ENCODE peak calls at places on chromosome 11, in eight cellular contexts. R is heart left ventricle, J is testis, V is cardiac muscle cell, Q is MCF 10A, I is endothelial cell of umbilical vein, U is AG10803, Y is astrocyte of the spinal cord. L is an unnamed sample.

GRCh38 chr11:61659413-61660196 is 20.6 kb upstream of the DAGLA start:
- DNase-seq in R (no peak), J (no peak), V (no peak), Q (no peak), I (no peak), U (no peak), Y (no peak), L (no peak)

GRCh38 chr11:2930705-2931415 is 1.6 kb upstream of the PHLDA2 start:
- DNase-seq in R (peak; percentile 81), J (peak; percentile 69), V (peak; percentile 72), Q (peak; percentile 88), I (peak; percentile 68), U (no peak), Y (peak; percentile 54), L (peak; percentile 51)

GRCh38 chr11:86099727-86100320 is 30.9 kb upstream of the PICALM start:
- DNase-seq in R (no peak), J (no peak), V (no peak), Q (peak; percentile 75), I (no peak), U (peak; percentile 32), Y (no peak), L (no peak)

GRCh38 chr11:126162286-126163030 is 49.0 kb downstream of the RPUSD4 start:
- DNase-seq in R (no peak), J (no peak), V (no peak), Q (no peak), I (no peak), U (peak; percentile 35), Y (no peak), L (no peak)

GRCh38 chr11:62427630-62428233 is 8.9 kb downstream of the SCGB1A1 start:
- DNase-seq in R (no peak), J (no peak), V (no peak), Q (no peak), I (no peak), U (peak; percentile 71), Y (peak; percentile 35), L (peak; percentile 42)

GRCh38 chr11:65651589-65652510 is 10.9 kb downstream of the RELA start:
- DNase-seq in R (no peak), J (no peak), V (no peak), Q (peak; percentile 62), I (no peak), U (no peak), Y (peak; percentile 33), L (peak; percentile 52)

GRCh38 chr11:74138572-74138971 is 32.2 kb downstream of the C2CD3 start:
- DNase-seq in R (no peak), J (peak; percentile 20), V (peak; percentile 66), Q (peak; percentile 95), I (peak; percentile 86), U (peak; percentile 96), Y (peak; percentile 98), L (peak; percentile 89)

GRCh38 chr11:95089620-95090542 is at the start of gene ENDOD1:
- DNase-seq in R (peak; percentile 94), J (peak; percentile 86), V (peak; percentile 89), Q (peak; percentile 80), I (peak; percentile 87), U (peak; percentile 83), Y (peak; percentile 80), L (peak; percentile 81)

GRCh38 chr11:67373916-67374570 is 645 bp upstream of the CLCF1 start:
- DNase-seq in R (peak; percentile 86), J (peak; percentile 62), V (peak; percentile 75), Q (peak; percentile 96), I (peak; percentile 82), U (peak; percentile 99), Y (peak; percentile 96), L (peak; percentile 97)

GRCh38 chr11:113698515-113698914 is 7.6 kb downstream of the TMPRSS5 start:
- DNase-seq in R (no peak), J (no peak), V (peak; percentile 20), Q (no peak), I (no peak), U (no peak), Y (no peak), L (no peak)

GRCh38 chr11:59756496-59756840 is 1.3 kb downstream of the STX3 start:
- DNase-seq in R (no peak), J (no peak), V (no peak), Q (peak; percentile 45), I (peak; percentile 39), U (no peak), Y (no peak), L (no peak)

GRCh38 chr11:96714689-96715088 is 324.9 kb downstream of the JRKL start:
- DNase-seq in R (no peak), J (no peak), V (no peak), Q (no peak), I (no peak), U (no peak), Y (no peak), L (no peak)

GRCh38 chr11:67118059-67118766 is 850 bp upstream of the KDM2A start:
- DNase-seq in R (peak; percentile 77), J (peak; percentile 48), V (no peak), Q (no peak), I (peak; percentile 34), U (peak; percentile 27), Y (no peak), L (no peak)

GRCh38 chr11:27456802-27457329 is 15.7 kb downstream of the LGR4 start:
- DNase-seq in R (no peak), J (no peak), V (no peak), Q (no peak), I (no peak), U (no peak), Y (no peak), L (no peak)

DNA sequence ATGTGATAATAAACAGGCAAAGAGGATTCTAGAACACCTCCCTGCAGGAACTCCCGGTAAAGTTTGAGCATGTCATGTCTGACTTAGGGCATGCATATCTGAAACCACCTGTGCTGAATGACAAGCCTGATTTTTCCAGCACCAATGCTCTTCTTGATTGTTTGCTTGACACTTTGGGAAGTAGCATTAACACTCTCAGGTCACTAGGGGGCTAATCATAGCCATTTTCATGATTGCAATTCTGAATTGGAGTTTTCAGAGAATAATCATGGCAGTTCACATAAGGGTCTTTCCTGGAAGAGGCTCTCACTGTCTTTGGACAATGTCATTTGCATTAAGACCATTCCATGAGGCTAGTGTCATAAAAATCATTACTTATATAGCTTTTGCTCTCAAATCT is 234.4 kb upstream of the MTNR1B start:
- DNase-seq in R (no peak), J (no peak), V (no peak), Q (peak; percentile 30), I (no peak), U (no peak), Y (no peak), L (no peak)
- TF ChIP-seq CTCF in R (peak; percentile 28), J (peak; percentile 29), V (peak; percentile 49), Q (peak; percentile 46), I (no peak), U (peak; percentile 56), Y (peak; percentile 24), L (peak; percentile 19)

DNA sequence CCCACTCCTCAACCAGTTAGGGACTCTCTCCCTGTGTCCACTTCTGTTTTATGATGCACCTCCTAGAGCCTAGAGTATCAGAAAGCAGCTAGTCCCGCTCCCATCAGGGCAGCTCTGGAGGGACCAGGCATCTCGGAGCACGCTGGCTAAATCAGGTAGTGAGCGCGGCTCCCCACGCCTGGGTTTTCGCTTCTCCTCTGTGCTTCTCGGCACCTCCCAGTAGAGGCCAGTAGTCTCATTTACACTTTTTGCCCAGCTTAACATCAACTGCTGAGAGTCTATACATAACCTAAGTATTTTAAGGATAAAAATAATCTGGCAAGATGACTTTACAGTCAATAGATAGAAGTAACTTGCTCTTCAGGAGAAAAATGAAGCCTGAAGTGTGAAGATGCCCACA is 473.8 kb downstream of the OPCML start:
- DNase-seq in R (no peak), J (no peak), V (no peak), Q (no peak), I (no peak), U (no peak), Y (no peak), L (no peak)
- TF ChIP-seq CTCF in R (no peak), J (no peak), V (no peak), Q (no peak), I (no peak), U (no peak), Y (no peak), L (no peak)

DNA sequence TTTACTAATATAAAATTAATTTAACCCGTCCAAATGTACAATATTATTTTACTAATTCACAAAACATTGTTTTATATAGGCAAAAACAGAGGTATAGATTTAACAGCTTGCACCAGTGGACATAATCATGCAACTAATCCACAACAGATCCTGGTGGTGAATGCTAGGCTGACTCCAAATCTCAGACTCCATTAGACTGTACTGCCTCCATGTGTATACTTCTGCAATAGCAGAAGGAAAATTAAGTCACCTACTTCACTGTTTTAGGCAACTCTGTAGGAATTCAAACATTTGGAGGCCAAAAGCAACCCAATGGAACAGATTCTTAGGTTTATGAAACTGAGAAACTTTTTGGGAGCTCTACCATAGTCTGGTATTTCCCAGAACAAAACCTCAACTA is 30.0 kb upstream of the RAB39A start:
- DNase-seq in R (no peak), J (no peak), V (peak; percentile 10), Q (peak; percentile 60), I (peak; percentile 70), U (peak; percentile 62), Y (peak; percentile 59), L (peak; percentile 66)
- TF ChIP-seq CTCF in R (peak; percentile 41), J (peak; percentile 25), V (peak; percentile 71), Q (peak; percentile 69), I (peak; percentile 43), U (peak; percentile 79), Y (peak; percentile 68), L (peak; percentile 63)

DNA sequence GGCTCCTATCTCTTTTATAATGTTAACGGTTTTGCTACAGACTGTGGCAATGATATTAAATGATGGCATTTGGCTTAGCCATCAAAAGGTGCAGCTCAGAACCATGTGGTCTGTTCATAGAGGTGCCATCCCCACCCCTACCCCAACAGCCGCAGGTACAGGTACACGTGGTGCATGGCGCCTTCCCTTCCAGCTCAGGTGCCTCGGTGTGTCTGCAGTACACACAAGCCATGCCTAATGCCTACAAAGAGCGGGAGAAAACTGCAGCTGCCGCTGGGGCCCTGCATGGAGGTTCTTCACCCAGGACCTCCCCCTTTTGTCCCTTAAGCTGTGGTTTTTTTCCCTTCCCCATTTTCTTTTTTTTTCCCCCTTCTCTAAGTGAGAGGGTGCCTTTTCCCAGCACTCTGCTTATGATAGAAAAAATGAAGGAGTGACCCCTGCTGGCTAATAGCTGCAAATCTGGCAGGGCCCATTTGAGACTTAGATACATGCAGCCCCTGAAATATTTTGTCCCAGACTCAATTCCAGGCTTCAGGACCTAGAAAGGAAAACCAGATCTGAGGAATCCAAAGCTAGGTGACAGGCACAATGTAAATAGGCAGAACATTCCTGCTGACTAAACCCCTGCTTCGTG is 6.5 kb downstream of the OR52M1 start:
- DNase-seq in R (no peak), J (no peak), V (no peak), Q (peak; percentile 25), I (peak; percentile 14), U (no peak), Y (no peak), L (peak; percentile 1)
- TF ChIP-seq CTCF in R (no peak), J (no peak), V (no peak), Q (peak; percentile 31), I (peak; percentile 32), U (peak; percentile 28), Y (no peak), L (peak; percentile 41)